ENCODE peak calls at places on chromosomes 7 and 10, in nine cellular contexts. M is upper lobe of right lung, V is Peyer's patch, F is RWPE1, T is MM.1S, I is A549, L is colonic mucosa, Q is kidney epithelial cell, G is HepG2. K is an unnamed sample.

GRCh38 chr10:101291254-101292193 is 62.3 kb upstream of the LBX1 start:
- DNase-seq in V (peak), G (peak), I (peak), F (peak), M (no peak), T (peak), L (no peak), Q (no peak), K (peak)

GRCh38 chr7:100606313-100606712 is 4.2 kb downstream of the PCOLCE start:
- DNase-seq in F (no peak), L (no peak), Q (no peak), V (no peak), T (no peak), M (no peak), I (no peak), G (no peak), K (no peak)

GRCh38 chr7:20141666-20142065 is 75.5 kb downstream of the MACC1 start:
- DNase-seq in F (no peak), V (no peak), G (no peak), L (no peak), I (no peak), Q (no peak), T (no peak), M (no peak), K (peak)

GRCh38 chr10:111435871-111436270 is 359.0 kb downstream of the ADRA2A start:
- DNase-seq in G (no peak), F (no peak), T (no peak), Q (no peak), I (no peak), L (no peak), M (no peak), V (no peak), K (no peak)

GRCh38 chr7:115056019-115056418 is 134.1 kb downstream of the MDFIC start:
- DNase-seq in I (no peak), Q (no peak), T (no peak), F (no peak), V (no peak), G (no peak), M (no peak), L (no peak), K (no peak)

GRCh38 chr7:151233111-151233701 is 923 bp downstream of the CHPF2 start:
- DNase-seq in I (peak), G (peak), L (no peak), M (peak), T (peak), Q (peak), F (peak), V (peak), K (peak)

GRCh38 chr7:150965273-150965830 is 12.8 kb downstream of the KCNH2 start:
- DNase-seq in T (no peak), M (no peak), I (no peak), G (no peak), V (no peak), F (no peak), L (no peak), Q (no peak), K (no peak)

GRCh38 chr10:6195376-6195775 is 7.4 kb upstream of the PFKFB3 start:
- DNase-seq in G (no peak), T (no peak), V (no peak), M (peak), L (no peak), I (no peak), Q (no peak), F (no peak), K (no peak)

GRCh38 chr7:133545613-133546012 is 292.7 kb downstream of the EXOC4 start:
- DNase-seq in M (no peak), G (no peak), V (no peak), I (no peak), F (peak), L (no peak), Q (no peak), T (no peak), K (no peak)

GRCh38 chr7:70285176-70285575 is 686.9 kb downstream of the AUTS2 start:
- DNase-seq in F (no peak), L (no peak), Q (no peak), T (no peak), I (no peak), G (no peak), V (no peak), M (no peak), K (no peak)

GRCh38 chr10:100993986-100994708 is 5.5 kb upstream of the LZTS2 start:
- DNase-seq in I (peak), Q (no peak), L (no peak), F (no peak), M (no peak), V (no peak), T (peak), G (no peak), K (no peak)

GRCh38 chr10:81866753-81867152 is 8.2 kb upstream of the NRG3 start:
- DNase-seq in V (no peak), G (no peak), M (no peak), Q (peak), I (no peak), L (no peak), T (peak), F (no peak), K (peak)

GRCh38 chr7:66443946-66444345 is 184.7 kb upstream of the KCTD7 start:
- DNase-seq in F (no peak), Q (no peak), L (no peak), G (peak), M (no peak), T (no peak), I (no peak), V (no peak), K (no peak)

GRCh38 chr10:12902135-12902572 is 99.4 kb downstream of the CCDC3 start:
- DNase-seq in F (peak), L (peak), T (peak), V (no peak), I (peak), G (peak), M (no peak), Q (peak), K (peak)

GRCh38 chr7:117395743-117396142 is 31.6 kb downstream of the ASZ1 start:
- DNase-seq in V (no peak), I (no peak), G (no peak), Q (no peak), L (no peak), F (no peak), M (no peak), T (no peak), K (no peak)

GRCh38 chr10:29344073-29344820 is 55.4 kb downstream of the LYZL1 start:
- DNase-seq in T (no peak), L (no peak), Q (no peak), I (no peak), M (no peak), F (peak), G (no peak), V (no peak), K (no peak)

GRCh38 chr7:81447351-81447952 is 322.4 kb downstream of the HGF start:
- DNase-seq in I (peak), L (peak), T (peak), M (no peak), Q (peak), G (peak), F (peak), V (no peak), K (no peak)

GRCh38 chr10:35925511-35925910 is 283.4 kb upstream of the FZD8 start:
- DNase-seq in L (no peak), I (no peak), F (no peak), Q (peak), V (no peak), G (no peak), T (no peak), M (no peak), K (no peak)

GRCh38 chr7:31883761-31884164 is 186.4 kb downstream of the PDE1C start:
- DNase-seq in Q (no peak), G (no peak), L (no peak), I (peak), M (no peak), F (peak), V (no peak), T (peak), K (peak)

GRCh38 chr10:133420028-133420427 is 4.4 kb downstream of the SPRN start:
- DNase-seq in L (no peak), G (no peak), V (no peak), M (no peak), I (no peak), T (no peak), F (no peak), Q (no peak), K (no peak)

GRCh38 chr7:91242097-91242846 is 22.0 kb upstream of the FZD1 start:
- DNase-seq in L (no peak), T (no peak), Q (no peak), V (no peak), I (no peak), M (no peak), F (no peak), G (no peak), K (no peak)

GRCh38 chr10:103254538-103255325 is 9.0 kb downstream of the RPEL1 start:
- DNase-seq in V (no peak), M (no peak), F (peak), I (peak), L (no peak), Q (no peak), G (no peak), T (no peak), K (no peak)

GRCh38 chr10:105041956-105042355 is 400.9 kb downstream of the SORCS3 start:
- DNase-seq in Q (peak), T (no peak), I (no peak), L (no peak), G (no peak), F (peak), M (no peak), V (no peak), K (no peak)

GRCh38 chr10:21572578-21572977 is 38.5 kb downstream of the MLLT10 start:
- DNase-seq in I (no peak), Q (no peak), F (no peak), G (no peak), V (no peak), T (no peak), M (no peak), L (no peak), K (no peak)

GRCh38 chr7:25886387-25887240 is 265.4 kb upstream of the NFE2L3 start:
- DNase-seq in L (no peak), G (no peak), I (no peak), M (no peak), F (no peak), Q (no peak), T (peak), V (no peak), K (no peak)

GRCh38 chr7:25887795-25888559 is 264.0 kb upstream of the NFE2L3 start:
- DNase-seq in V (no peak), F (no peak), M (no peak), G (no peak), I (no peak), L (no peak), T (no peak), Q (no peak), K (no peak)

GRCh38 chr7:25887266-25887665 is 264.7 kb upstream of the NFE2L3 start:
- DNase-seq in F (no peak), T (no peak), V (no peak), G (no peak), M (no peak), Q (no peak), I (no peak), L (no peak), K (no peak)

GRCh38 chr7:25891591-25891990 is 260.4 kb upstream of the NFE2L3 start:
- DNase-seq in F (no peak), M (no peak), G (no peak), Q (no peak), I (no peak), V (no peak), T (no peak), L (no peak), K (no peak)

DNA sequence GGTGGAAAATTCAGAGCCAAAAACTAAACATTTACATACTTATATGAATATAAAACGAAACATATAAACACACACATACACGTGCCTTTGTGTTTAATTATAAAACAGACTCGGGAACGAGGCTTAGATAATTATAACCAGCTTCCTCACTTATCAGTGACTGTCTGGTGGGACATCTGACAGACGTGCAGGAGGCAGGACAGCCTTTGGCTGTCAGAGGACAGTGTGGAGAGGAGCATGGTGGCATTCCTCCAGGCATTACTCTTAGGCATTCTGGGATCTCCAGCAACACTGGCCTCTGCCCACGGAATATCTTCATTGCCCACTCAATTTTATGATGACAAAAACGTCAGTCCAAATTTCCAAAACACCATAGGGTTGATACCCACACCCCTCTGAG is 262.2 kb upstream of the NFE2L3 start:
- DNase-seq in M (no peak), L (no peak), T (no peak), G (no peak), V (no peak), Q (no peak), I (no peak), F (no peak), K (no peak)
- TF ChIP-seq CTCF in M (no peak), L (no peak), T (no peak), G (no peak), V (no peak), Q (no peak), I (no peak), F (no peak), K (no peak)

DNA sequence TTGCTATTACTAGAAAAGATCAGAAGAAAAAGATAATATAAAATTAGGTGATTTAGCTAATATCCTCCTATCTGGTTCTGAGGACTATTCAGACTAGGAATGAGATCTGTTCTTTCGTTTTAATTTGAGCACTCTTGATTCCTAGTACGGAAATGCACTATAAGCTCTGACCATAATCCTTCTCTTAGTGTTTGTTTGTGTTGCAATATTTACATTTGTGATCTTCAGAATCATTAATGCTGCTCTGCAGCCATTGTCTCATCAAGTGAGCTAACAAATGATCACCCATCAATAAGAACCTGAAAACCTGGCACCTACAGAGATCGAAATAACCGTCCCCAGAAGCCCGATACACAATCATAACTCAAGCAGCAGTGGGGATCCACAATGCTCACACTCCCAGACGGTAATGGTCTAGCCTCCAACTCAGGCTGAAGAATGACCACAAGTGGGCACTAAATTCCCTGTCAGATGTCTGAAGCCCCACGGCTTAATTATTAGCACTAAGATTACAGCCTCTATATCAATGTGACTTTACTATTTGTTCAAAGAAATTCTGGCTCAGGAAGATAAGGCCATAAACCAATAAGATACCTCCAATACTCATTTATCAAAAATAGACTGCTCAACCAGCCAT is 156.0 kb upstream of the NFE2L3 start:
- DNase-seq in Q (no peak), V (no peak), M (no peak), I (peak), F (no peak), L (no peak), T (no peak), G (peak), K (no peak)
- TF ChIP-seq CTCF in Q (peak), V (peak), M (no peak), I (no peak), F (no peak), L (no peak), T (no peak), G (peak), K (no peak)

GRCh38 chr7:121395961-121396757 is at the start of gene FAM3C:
- DNase-seq in V (peak), I (peak), Q (peak), T (peak), F (peak), G (peak), M (peak), L (peak), K (peak)
- TF ChIP-seq CTCF in V (peak), I (peak), Q (peak), T (peak), F (peak), G (peak), M (peak), L (peak), K (peak)

DNA sequence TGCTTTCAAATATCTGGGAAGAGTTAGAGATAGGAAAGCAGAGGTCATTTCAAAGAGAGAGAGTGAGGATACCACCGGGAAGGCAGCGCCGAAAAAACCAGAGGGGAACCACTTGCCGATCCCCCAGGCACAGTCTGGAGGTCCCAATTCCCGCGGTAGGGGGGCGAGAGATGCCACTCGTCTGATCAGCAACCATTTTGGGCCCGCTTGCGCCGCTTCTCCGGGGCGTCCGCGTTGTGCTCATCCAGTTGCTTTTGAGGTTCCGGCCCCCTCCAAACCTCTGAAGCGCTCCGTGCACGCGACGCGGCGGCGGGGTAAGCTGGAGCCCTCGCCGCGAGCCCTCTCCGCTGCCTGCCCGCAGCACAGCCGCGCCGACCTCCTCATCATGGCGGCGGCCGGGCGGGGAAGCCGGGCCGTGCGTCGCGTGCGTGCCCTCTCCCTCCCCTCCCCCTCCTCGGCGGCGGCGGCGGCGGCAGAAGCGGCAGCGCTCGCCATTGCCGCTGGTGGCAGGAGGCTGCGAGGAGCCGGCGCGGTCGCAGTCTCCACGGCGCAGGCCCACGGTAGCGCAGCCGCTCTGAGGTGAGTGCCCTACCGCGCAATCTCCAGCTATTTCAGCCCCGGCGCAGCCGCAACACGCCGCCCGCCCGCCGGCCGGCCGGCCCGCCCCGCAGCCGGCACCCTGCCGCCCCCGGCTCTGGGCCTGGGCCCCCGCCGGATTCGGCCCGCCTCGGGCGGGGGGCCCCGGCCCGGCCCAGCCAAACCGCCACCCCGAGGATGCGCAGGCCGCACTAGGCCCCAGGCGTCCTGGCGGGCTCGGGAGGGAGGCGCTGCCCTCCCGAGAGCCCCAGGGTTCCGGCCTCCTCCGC is at the start of gene NRF1:
- DNase-seq in F (peak), I (peak), G (peak), L (peak), T (peak), V (peak), Q (peak), M (peak), K (peak)
- TF ChIP-seq CTCF in F (peak), I (no peak), G (peak), L (no peak), T (peak), V (peak), Q (no peak), M (peak), K (peak)

GRCh38 chr10:3452683-3453388 is 280.3 kb upstream of the PITRM1 start:
- DNase-seq in Q (peak), G (no peak), L (peak), V (no peak), M (no peak), I (peak), F (peak), T (no peak), K (no peak)
- TF ChIP-seq CTCF in Q (no peak), G (no peak), L (no peak), V (no peak), M (no peak), I (no peak), F (no peak), T (no peak), K (no peak)